ENCODE peak calls at places on chromosomes 6 and 20, in seven cellular contexts. A is effector memory CD4-positive, alpha-beta T cell; D is endodermal cell; C is H7; Q is heart right ventricle; S is CD4-positive, CD25-positive, alpha-beta regulatory T cell; W is mammary epithelial cell. E is an unnamed sample.

GRCh38 chr20:4787069-4787468 is 65.4 kb downstream of the PRND start:
- DNase-seq in A (no peak), D (no peak), Q (no peak), C (no peak), S (no peak), W (peak), E (peak)

GRCh38 chr6:33828452-33828763 is 24.6 kb upstream of the MLN start:
- DNase-seq in A (no peak), Q (no peak), D (no peak), C (no peak), W (no peak), S (no peak), E (no peak)

GRCh38 chr6:168182908-168183612 is 104.0 kb upstream of the FRMD1 start:
- DNase-seq in D (peak), W (no peak), A (no peak), Q (no peak), C (peak), S (no peak), E (no peak)

GRCh38 chr6:300494-301198 is 8.4 kb downstream of the DUSP22 start:
- DNase-seq in C (no peak), S (no peak), Q (no peak), D (no peak), W (no peak), A (no peak), E (no peak)

GRCh38 chr6:70474751-70475150 is 61.4 kb downstream of the FAM135A start:
- DNase-seq in C (peak), A (no peak), W (no peak), S (no peak), D (peak), Q (no peak), E (no peak)

GRCh38 chr20:8254911-8255582 is 123.0 kb downstream of the PLCB1 start:
- DNase-seq in Q (no peak), S (no peak), A (no peak), C (no peak), W (peak), D (no peak), E (no peak)

GRCh38 chr20:43187476-43188233 is 2.1 kb downstream of the PTPRT start:
- DNase-seq in Q (peak), S (peak), C (peak), D (peak), A (no peak), W (peak), E (peak)

GRCh38 chr6:98669371-98669770 is 165.0 kb upstream of the POU3F2 start:
- DNase-seq in Q (no peak), W (no peak), C (no peak), S (no peak), D (no peak), A (no peak), E (no peak)

GRCh38 chr20:23206061-23206460 is 119.9 kb upstream of the CD93 start:
- DNase-seq in W (no peak), S (no peak), C (no peak), D (no peak), Q (no peak), A (no peak), E (no peak)

GRCh38 chr6:48281217-48281616 is 170.2 kb upstream of the PTCHD4 start:
- DNase-seq in C (no peak), W (no peak), A (no peak), Q (no peak), S (no peak), D (no peak), E (no peak)

GRCh38 chr6:89350281-89351037 is 2.1 kb downstream of the UBE2J1 start:
- DNase-seq in Q (no peak), D (no peak), A (no peak), C (no peak), W (no peak), S (peak), E (peak)

GRCh38 chr6:155530219-155530834 is 74.7 kb upstream of the NOX3 start:
- DNase-seq in D (no peak), Q (no peak), S (peak), W (peak), A (no peak), C (peak), E (peak)

GRCh38 chr20:7493311-7493710 is 446.9 kb downstream of the HAO1 start:
- DNase-seq in A (no peak), D (no peak), W (no peak), C (no peak), S (no peak), Q (no peak), E (no peak)

GRCh38 chr6:27281569-27281968 is 30.5 kb downstream of the POM121L2 start:
- DNase-seq in W (no peak), Q (no peak), A (no peak), D (no peak), S (no peak), C (no peak), E (no peak)

GRCh38 chr6:37265876-37266275 is 7.9 kb upstream of the TMEM217 start:
- DNase-seq in D (no peak), C (no peak), A (no peak), S (no peak), W (no peak), Q (no peak), E (no peak)

GRCh38 chr6:37260063-37260843 is 2.3 kb upstream of the TMEM217 start:
- DNase-seq in C (no peak), A (no peak), S (peak), D (no peak), W (no peak), Q (no peak), E (no peak)

GRCh38 chr6:37265031-37265430 is 7.1 kb upstream of the TMEM217 start:
- DNase-seq in Q (no peak), C (no peak), S (no peak), W (no peak), D (no peak), A (no peak), E (no peak)

GRCh38 chr6:37261198-37261597 is 3.3 kb upstream of the TMEM217 start:
- DNase-seq in D (no peak), Q (no peak), C (no peak), A (no peak), S (no peak), W (no peak), E (no peak)

DNA sequence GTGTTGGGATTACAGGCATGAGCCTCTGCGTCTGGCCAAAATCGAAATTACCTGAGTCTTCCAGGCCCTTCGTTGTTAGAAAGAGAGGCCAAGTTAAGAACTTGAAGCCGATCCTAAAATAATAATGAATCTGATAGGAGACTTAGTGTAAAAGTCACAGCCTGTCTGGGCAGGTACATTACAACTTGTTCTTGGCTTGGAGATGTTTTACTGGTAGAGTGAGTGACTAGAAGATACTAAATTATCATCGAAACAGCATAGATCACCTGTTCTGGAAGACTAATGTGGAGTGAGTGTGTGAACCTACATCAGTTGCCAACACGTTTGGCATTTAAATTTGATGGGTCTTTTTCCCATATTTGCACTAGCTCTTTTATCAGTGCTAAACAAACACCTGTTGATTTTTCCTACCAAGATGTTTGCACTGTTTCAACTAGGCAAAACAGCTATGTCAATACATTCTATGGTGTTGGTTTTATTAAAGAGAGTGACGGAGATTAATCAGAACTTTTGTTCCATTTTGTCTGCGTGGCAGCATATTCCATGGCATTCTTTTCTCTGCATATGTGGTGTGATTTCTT is 4.6 kb upstream of the TMEM217 start:
- DNase-seq in Q (no peak), W (peak), A (no peak), C (no peak), S (no peak), D (no peak), E (no peak)
- H3K4me3 ChIP-seq in Q (no peak), W (no peak), A (no peak), C (no peak), S (no peak), D (no peak), E (no peak)

GRCh38 chr6:16181429-16182359 is 52.8 kb downstream of the MYLIP start:
- DNase-seq in A (no peak), W (peak), S (no peak), D (no peak), Q (no peak), C (no peak), E (no peak)
- H3K4me3 ChIP-seq in A (no peak), W (peak), S (no peak), D (no peak), Q (no peak), C (no peak), E (no peak)

DNA sequence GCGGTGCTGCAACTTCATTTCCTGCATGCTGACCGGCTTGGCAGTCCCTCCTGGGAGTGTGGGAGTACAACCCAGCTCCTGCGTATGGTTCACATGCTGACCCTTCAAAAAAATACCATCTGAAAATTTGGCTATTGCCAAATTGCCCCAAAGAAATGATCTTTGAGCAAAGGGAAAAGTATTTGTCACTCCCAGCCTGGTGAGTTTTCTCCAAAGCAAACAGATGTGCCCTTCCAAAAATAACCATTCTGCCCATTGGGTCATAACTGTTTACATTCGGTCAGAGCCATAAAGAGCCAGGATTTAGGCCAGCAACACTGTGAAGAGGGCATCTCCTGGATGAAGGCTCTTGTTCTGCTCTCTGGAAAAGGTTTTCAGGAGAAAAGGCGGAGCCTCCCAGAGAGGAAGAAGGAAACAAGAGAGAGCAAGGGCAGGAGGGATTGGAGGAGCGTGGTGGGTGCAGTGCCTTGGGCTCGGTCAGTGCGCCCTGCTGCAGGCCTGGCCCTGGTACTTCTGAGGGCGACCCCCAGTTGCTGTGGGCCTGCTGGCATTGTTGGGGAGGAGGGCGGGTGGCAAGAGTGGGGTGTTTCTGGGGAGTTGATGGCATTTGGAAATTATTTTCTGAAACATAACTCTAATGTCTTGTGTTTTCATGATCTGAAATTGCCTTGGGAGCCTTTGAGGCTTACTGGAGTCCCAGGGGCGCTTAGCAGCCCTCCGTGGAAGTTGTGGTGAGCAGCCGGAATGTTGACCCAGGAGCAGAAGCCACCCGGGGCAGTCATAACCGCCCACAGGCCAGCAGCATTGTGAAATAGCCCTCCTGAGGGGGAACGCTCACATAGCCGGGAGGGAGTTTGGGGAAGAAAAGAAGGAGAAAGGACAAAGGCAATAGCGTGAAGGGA is 248.4 kb downstream of the MYLK4 start:
- DNase-seq in A (no peak), D (no peak), S (no peak), C (peak), Q (no peak), W (no peak), E (peak)
- H3K4me3 ChIP-seq in A (no peak), D (no peak), S (no peak), C (no peak), Q (no peak), W (no peak), E (no peak)

GRCh38 chr6:55772730-55773129 is 102.7 kb downstream of the BMP5 start:
- DNase-seq in Q (no peak), W (no peak), A (no peak), C (no peak), S (no peak), D (no peak), E (no peak)
- H3K4me3 ChIP-seq in Q (no peak), W (no peak), A (no peak), C (no peak), S (no peak), D (no peak), E (no peak)

GRCh38 chr6:165658395-165659058 is 4.5 kb downstream of the PDE10A start:
- DNase-seq in D (no peak), W (no peak), Q (no peak), S (no peak), C (no peak), A (no peak), E (no peak)

GRCh38 chr6:165662041-165662491 is 975 bp downstream of the PDE10A start:
- DNase-seq in W (no peak), C (no peak), A (no peak), Q (peak), S (no peak), D (peak), E (peak)

GRCh38 chr6:165661416-165662001 is 1.5 kb downstream of the PDE10A start:
- DNase-seq in Q (peak), W (no peak), D (peak), A (no peak), S (no peak), C (peak), E (no peak)

GRCh38 chr6:165660881-165661415 is 2.1 kb downstream of the PDE10A start:
- DNase-seq in A (no peak), D (peak), C (no peak), W (no peak), S (no peak), Q (no peak), E (no peak)

GRCh38 chr6:165659945-165660862 is 2.8 kb downstream of the PDE10A start:
- DNase-seq in D (peak), W (no peak), Q (peak), S (no peak), A (no peak), C (peak), E (no peak)
- H3K4me3 ChIP-seq in D (peak), W (no peak), Q (peak), S (no peak), A (no peak), C (peak), E (peak)

GRCh38 chr20:38730167-38730988 is 6.1 kb downstream of the SLC32A1 start:
- DNase-seq in D (peak), C (peak), S (peak), A (no peak), W (no peak), Q (no peak), E (no peak)

GRCh38 chr20:38729767-38730166 is 5.5 kb downstream of the SLC32A1 start:
- DNase-seq in W (no peak), C (no peak), Q (no peak), A (no peak), D (no peak), S (no peak), E (no peak)

GRCh38 chr20:38732981-38733380 is 8.7 kb downstream of the SLC32A1 start:
- DNase-seq in C (no peak), W (no peak), A (no peak), Q (no peak), D (no peak), S (no peak), E (no peak)

GRCh38 chr20:38730989-38731737 is 6.9 kb downstream of the SLC32A1 start:
- DNase-seq in S (peak), A (peak), D (peak), W (peak), C (peak), Q (peak), E (peak)

DNA sequence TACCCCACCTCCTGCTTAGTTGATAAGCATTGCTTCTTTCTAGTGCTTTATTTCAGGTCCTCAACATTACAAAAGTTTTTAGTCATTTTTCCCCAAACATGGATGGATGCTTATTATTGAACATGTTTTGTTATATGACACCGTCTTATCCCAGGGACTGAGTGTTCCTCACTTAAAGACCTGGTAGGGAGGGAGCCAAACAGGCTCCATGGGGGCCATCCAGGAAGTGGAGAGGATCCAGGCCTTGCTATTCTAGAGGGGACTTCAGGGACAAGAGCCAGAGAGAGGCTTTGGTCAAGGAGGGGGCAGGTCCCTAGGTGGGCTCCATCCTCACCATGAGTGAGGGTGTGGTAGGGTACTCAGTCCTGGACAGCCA is 7.4 kb downstream of the SLC32A1 start:
- DNase-seq in C (peak), A (no peak), Q (no peak), D (no peak), W (no peak), S (no peak), E (no peak)
- H3K4me3 ChIP-seq in C (no peak), A (no peak), Q (no peak), D (no peak), W (no peak), S (no peak), E (no peak)

GRCh38 chr6:42911171-42912021 is 4.5 kb upstream of the PTCRA start:
- DNase-seq in A (no peak), C (peak), Q (no peak), S (no peak), W (no peak), D (peak), E (no peak)
- H3K4me3 ChIP-seq in A (no peak), C (peak), Q (no peak), S (no peak), W (no peak), D (peak), E (no peak)

GRCh38 chr6:25464225-25464624 is 185.1 kb downstream of the CARMIL1 start:
- DNase-seq in C (no peak), Q (no peak), W (no peak), A (no peak), S (no peak), D (no peak), E (no peak)
- H3K4me3 ChIP-seq in C (no peak), Q (no peak), W (no peak), A (no peak), S (no peak), D (no peak), E (no peak)

DNA sequence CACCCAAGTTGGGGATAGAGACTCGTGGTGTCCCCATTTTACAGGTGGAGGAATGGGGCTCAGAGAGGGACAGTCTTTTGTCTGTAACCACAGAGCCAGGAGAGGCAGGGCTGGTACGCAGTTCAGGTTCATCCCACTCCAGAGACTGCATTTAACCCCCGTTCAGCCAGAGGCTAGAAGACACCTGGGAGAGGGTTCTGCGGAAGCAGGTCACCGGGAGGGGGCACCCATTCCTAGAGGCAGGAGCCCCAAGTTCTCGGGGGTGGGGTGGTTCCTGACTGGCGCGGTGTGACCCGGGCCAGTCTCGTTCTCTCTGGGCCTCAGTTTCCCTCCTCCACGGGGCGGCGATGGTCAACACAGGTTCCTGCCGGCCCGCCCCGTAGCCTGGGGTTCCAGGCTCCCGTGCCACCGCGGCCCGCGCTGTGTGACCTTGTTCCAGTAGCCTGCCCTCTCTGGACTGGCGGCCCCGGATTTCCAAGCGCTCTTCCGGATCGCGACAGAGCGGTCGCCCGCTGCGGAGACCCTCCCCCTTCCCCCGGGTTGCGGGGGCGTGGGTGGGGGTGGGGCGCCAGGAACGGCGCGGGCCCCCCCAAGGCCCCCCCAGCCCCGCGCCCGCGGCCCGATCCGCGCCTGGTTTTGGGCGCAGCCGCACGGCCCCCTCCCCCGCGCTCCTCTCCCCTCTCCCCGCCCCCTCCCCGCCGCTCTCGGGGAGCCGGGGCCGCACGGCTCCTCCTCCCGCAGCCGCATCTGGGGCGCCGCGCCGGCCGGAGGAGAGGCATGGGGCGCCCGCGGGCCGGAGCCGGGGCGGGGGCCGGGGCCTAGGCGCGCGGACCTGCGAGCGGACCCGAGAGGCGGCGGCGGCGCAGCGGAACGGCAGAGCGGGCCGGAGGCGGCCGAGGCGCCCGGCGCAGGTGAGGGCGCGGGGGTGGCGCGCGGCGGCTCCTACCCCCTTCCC is at the start of gene DLGAP4:
- DNase-seq in W (no peak), Q (no peak), S (no peak), C (peak), D (peak), A (no peak), E (no peak)
- H3K4me3 ChIP-seq in W (no peak), Q (no peak), S (no peak), C (peak), D (peak), A (peak), E (no peak)

DNA sequence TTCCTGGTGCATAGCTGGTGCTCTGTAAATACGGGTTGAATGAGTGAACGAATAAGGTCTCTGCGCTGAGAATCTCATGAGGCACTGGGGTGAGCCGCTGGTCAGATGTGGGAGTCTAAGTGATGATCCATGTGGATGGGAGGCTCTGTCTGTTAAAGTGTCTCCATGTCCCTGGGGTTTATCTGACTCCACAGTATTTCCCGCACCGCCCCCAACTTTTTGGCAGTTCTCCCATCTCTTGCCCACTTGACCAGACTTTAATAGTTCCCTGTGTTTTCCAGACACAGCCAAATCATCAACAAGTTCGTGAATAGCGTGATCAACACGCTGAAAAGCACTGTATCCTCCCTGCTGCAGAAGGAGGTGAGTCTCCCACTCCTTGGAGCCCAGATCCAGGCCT is 9.9 kb downstream of the BPIFA2 start:
- DNase-seq in A (no peak), S (no peak), W (no peak), Q (no peak), C (no peak), D (no peak), E (no peak)
- H3K4me3 ChIP-seq in A (no peak), S (no peak), W (no peak), Q (no peak), C (no peak), D (no peak), E (no peak)